ENCODE peak calls at places on chromosomes 7 and 10, in four cellular contexts. G is activated B cell treated with CpG ODN at 0.5 μM for 24 hours; T is HFF-Myc; Z is stimulated activated CD4-positive, alpha-beta T cell treated with anti-CD3 and anti-CD28 coated beads, Interleukin-1b, Interleukin-23, amount 100 ng/mL, for 1 hour. Y is an unnamed sample.

GRCh38 chr7:106069471-106070200 is 42.5 kb downstream of the SYPL1 start:
- DNase-seq in G (no peak), T (no peak), Z (no peak), Y (no peak)

GRCh38 chr10:130127612-130128607 is 8.3 kb upstream of the GLRX3 start:
- DNase-seq in G (no peak), T (peak), Z (no peak), Y (no peak)

GRCh38 chr7:47664650-47665049 is 82.7 kb upstream of the TNS3 start:
- DNase-seq in G (no peak), T (no peak), Z (no peak), Y (no peak)

GRCh38 chr10:16996530-16996964 is 133.1 kb downstream of the CUBN start:
- DNase-seq in G (no peak), T (no peak), Z (no peak), Y (no peak)

GRCh38 chr10:125982256-125982948 is 86.0 kb downstream of the FANK1 start:
- DNase-seq in G (peak), T (peak), Z (no peak), Y (no peak)

GRCh38 chr7:151080091-151080521 is 503 bp downstream of the FASTK start:
- DNase-seq in G (no peak), T (no peak), Z (no peak), Y (no peak)

GRCh38 chr10:48484911-48485310 is 120.0 kb downstream of the ARHGAP22 start:
- DNase-seq in G (no peak), T (no peak), Z (no peak), Y (no peak)

GRCh38 chr7:125611582-125611981 is 682.0 kb upstream of the POT1 start:
- DNase-seq in G (no peak), T (no peak), Z (no peak), Y (no peak)

GRCh38 chr7:95046494-95047240 is 139.3 kb downstream of the PPP1R9A start:
- DNase-seq in G (no peak), T (no peak), Z (no peak), Y (no peak)

GRCh38 chr7:128045766-128046165 is 14.5 kb upstream of the LRRC4 start:
- DNase-seq in G (no peak), T (no peak), Z (no peak), Y (no peak)

GRCh38 chr10:59333731-59334130 is 28.6 kb downstream of the FAM13C start:
- DNase-seq in G (no peak), T (no peak), Z (no peak), Y (no peak)

GRCh38 chr10:90197766-90198165 is 496.4 kb downstream of the KIF20B start:
- DNase-seq in G (no peak), T (no peak), Z (no peak), Y (no peak)

GRCh38 chr10:86752311-86752710 is 4.1 kb upstream of the BMPR1A start:
- DNase-seq in G (no peak), T (no peak), Z (no peak), Y (no peak)

GRCh38 chr10:11515596-11516418 is 95.6 kb downstream of the USP6NL start:
- DNase-seq in G (no peak), T (peak), Z (no peak), Y (peak)

GRCh38 chr10:101759354-101760247 is 16.3 kb downstream of the FGF8 start:
- DNase-seq in G (no peak), T (no peak), Z (no peak), Y (no peak)

GRCh38 chr10:86673827-86674581 is 5.7 kb downstream of the LDB3 start:
- DNase-seq in G (no peak), T (no peak), Z (no peak), Y (no peak)

GRCh38 chr10:35639651-35640311 is 2.3 kb downstream of the FZD8 start:
- DNase-seq in G (no peak), T (no peak), Z (no peak), Y (no peak)

Y was measured in activated CD8-positive, alpha-beta memory T cell treated with anti-CD3 and anti-CD28 coated beads for 1 hour.